ENCODE peak calls at places on chromosomes 5 and 9, in nine cellular contexts. T, B, P, D, S, F, U, H and Z are unnamed samples.

GRCh38 chr9:134624119-134624826 is 17.3 kb upstream of the COL5A1 start:
- DNase-seq in F (no peak), T (no peak), H (no peak), U (no peak), B (no peak), S (no peak), P (no peak), D (no peak), Z (no peak)

GRCh38 chr9:135147938-135148337 is 60.5 kb downstream of the OLFM1 start:
- DNase-seq in F (no peak), S (no peak), T (no peak), H (no peak), P (no peak), B (no peak), D (no peak), U (peak; percentile 33), Z (no peak)

GRCh38 chr5:104344809-104345512 is 782.4 kb upstream of the NUDT12 start:
- DNase-seq in U (no peak), S (no peak), D (no peak), B (peak; percentile 42), T (no peak), H (peak; percentile 49), F (peak; percentile 44), P (no peak), Z (no peak)

GRCh38 chr9:88653926-88654325 is 118.9 kb downstream of the NXNL2 start:
- DNase-seq in P (no peak), U (no peak), D (no peak), T (no peak), B (no peak), H (peak; percentile 37), S (no peak), F (no peak), Z (no peak)

GRCh38 chr9:7185612-7186011 is 427.8 kb downstream of the KDM4C start:
- DNase-seq in S (peak; percentile 98), U (no peak), H (peak; percentile 92), F (peak; percentile 91), T (no peak), P (peak; percentile 41), B (no peak), D (no peak), Z (no peak)

GRCh38 chr5:58455066-58455465 is 4.8 kb downstream of the PLK2 start:
- DNase-seq in F (no peak), B (no peak), D (no peak), T (no peak), H (peak; percentile 42), U (no peak), P (no peak), S (peak; percentile 1), Z (no peak)

GRCh38 chr5:73883646-73884045 is 257.6 kb downstream of the ARHGEF28 start:
- DNase-seq in U (no peak), P (no peak), H (peak; percentile 62), B (no peak), D (no peak), F (no peak), S (no peak), T (no peak), Z (no peak)

GRCh38 chr5:140710899-140711552 is 10.8 kb downstream of the ZMAT2 start:
- DNase-seq in F (peak; percentile 96), U (peak; percentile 89), P (peak; percentile 95), S (peak; percentile 90), B (peak; percentile 39), D (peak; percentile 58), H (peak; percentile 98), T (peak; percentile 73), Z (peak; percentile 87)

GRCh38 chr5:17425385-17426070 is 72.5 kb upstream of the TAF11L2 start:
- DNase-seq in U (no peak), H (no peak), F (no peak), D (no peak), P (no peak), S (no peak), T (no peak), B (no peak), Z (no peak)

GRCh38 chr5:108381034-108381954 is 604 bp downstream of the FBXL17 start:
- DNase-seq in T (peak; percentile 67), H (peak; percentile 80), S (peak; percentile 46), P (peak; percentile 53), F (no peak), B (peak; percentile 37), U (peak; percentile 92), D (peak; percentile 88), Z (peak; percentile 59)

GRCh38 chr5:94810281-94810680 is 191.8 kb downstream of the SLF1 start:
- DNase-seq in T (no peak), H (no peak), S (no peak), B (no peak), D (no peak), U (no peak), F (no peak), P (no peak), Z (no peak)

GRCh38 chr9:18149457-18150011 is 324.4 kb upstream of the ADAMTSL1 start:
- DNase-seq in B (no peak), F (no peak), U (no peak), H (peak; percentile 7), P (no peak), S (no peak), D (no peak), T (no peak), Z (no peak)

GRCh38 chr5:108193021-108193795 is 188.7 kb downstream of the FBXL17 start:
- DNase-seq in H (peak; percentile 72), B (no peak), U (no peak), S (peak; percentile 64), F (peak; percentile 42), P (peak; percentile 31), T (no peak), D (no peak), Z (no peak)

GRCh38 chr5:17803976-17804375 is 169.7 kb downstream of the TAF11L14 start:
- DNase-seq in P (no peak), U (no peak), S (no peak), B (no peak), T (no peak), D (no peak), F (no peak), H (no peak), Z (no peak)

GRCh38 chr9:129060991-129061390 is 19.9 kb upstream of the DOLPP1 start:
- DNase-seq in D (no peak), S (no peak), F (no peak), U (no peak), P (no peak), H (no peak), T (no peak), B (no peak), Z (no peak)

GRCh38 chr9:127850286-127850830 is 4.1 kb downstream of the ENG start:
- DNase-seq in S (no peak), T (no peak), U (no peak), F (no peak), P (no peak), H (no peak), D (no peak), B (no peak), Z (no peak)

GRCh38 chr9:125446581-125447094 is 185.0 kb downstream of the GAPVD1 start:
- DNase-seq in B (no peak), P (no peak), U (peak; percentile 13), D (peak; percentile 96), S (no peak), H (no peak), F (no peak), T (no peak), Z (no peak)

GRCh38 chr9:84808416-84808815 is 138.9 kb downstream of the NTRK2 start:
- DNase-seq in P (no peak), T (no peak), H (no peak), U (no peak), F (no peak), B (no peak), D (no peak), S (no peak), Z (no peak)

GRCh38 chr9:110605586-110605985 is 26.0 kb upstream of the SVEP1 start:
- DNase-seq in B (no peak), S (no peak), F (no peak), P (no peak), U (no peak), D (no peak), H (no peak), T (no peak), Z (no peak)

GRCh38 chr9:101311759-101312420 is 72.9 kb downstream of the BAAT start:
- DNase-seq in B (peak; percentile 78), H (peak; percentile 91), D (peak; percentile 91), U (no peak), F (peak; percentile 68), S (peak; percentile 47), P (peak; percentile 70), T (no peak), Z (peak; percentile 72)

GRCh38 chr5:14463629-14464028 is 118.0 kb upstream of the OTULINL start:
- DNase-seq in S (peak; percentile 33), D (no peak), F (no peak), T (no peak), H (peak; percentile 82), B (no peak), U (no peak), P (peak; percentile 77), Z (no peak)

GRCh38 chr9:6838158-6838557 is 80.4 kb downstream of the KDM4C start:
- DNase-seq in F (no peak), S (no peak), B (no peak), D (no peak), T (no peak), U (no peak), H (peak; percentile 84), P (no peak), Z (no peak)

GRCh38 chr5:15794117-15794985 is 294.4 kb downstream of the FBXL7 start:
- DNase-seq in B (no peak), D (no peak), U (no peak), T (no peak), P (no peak), H (peak; percentile 56), S (no peak), F (no peak), Z (no peak)

GRCh38 chr9:38423939-38424843 is at the start of gene IGFBPL1:
- DNase-seq in P (peak; percentile 65), D (no peak), U (no peak), T (no peak), F (no peak), H (peak; percentile 21), S (no peak), B (peak; percentile 88), Z (peak; percentile 51)

GRCh38 chr9:87829756-87830155 is 52.9 kb upstream of the SPATA31E1 start:
- DNase-seq in H (no peak), B (no peak), D (no peak), F (no peak), S (no peak), P (no peak), T (no peak), U (no peak), Z (no peak)

GRCh38 chr9:98698856-98699255 is 9.9 kb downstream of the GABBR2 start:
- DNase-seq in U (no peak), F (no peak), B (no peak), H (no peak), D (no peak), S (no peak), P (no peak), T (no peak), Z (no peak)

GRCh38 chr5:14218897-14219573 is 75.9 kb downstream of the TRIO start:
- DNase-seq in D (no peak), H (no peak), P (no peak), B (no peak), S (no peak), U (no peak), T (no peak), F (no peak), Z (no peak)

GRCh38 chr9:108834959-108835696 is 20.7 kb downstream of the ACTL7B start:
- DNase-seq in S (peak; percentile 13), T (no peak), B (no peak), F (no peak), H (peak; percentile 53), D (no peak), P (peak; percentile 85), U (no peak), Z (no peak)

GRCh38 chr5:151238303-151238741 is 14.4 kb upstream of the CCDC69 start:
- DNase-seq in H (no peak), S (no peak), D (peak; percentile 92), T (no peak), U (peak; percentile 77), F (no peak), P (no peak), B (no peak), Z (no peak)

GRCh38 chr9:15287309-15287708 is 19.7 kb downstream of the TTC39B start:
- DNase-seq in H (no peak), T (no peak), S (no peak), D (no peak), F (no peak), P (no peak), B (no peak), U (no peak), Z (no peak)

GRCh38 chr9:90987566-90987965 is 185.9 kb downstream of the SYK start:
- DNase-seq in P (no peak), S (no peak), D (no peak), T (no peak), B (no peak), U (no peak), H (no peak), F (no peak), Z (no peak)